ENCODE peak calls at places on chromosomes 7 and 10, in eight cellular contexts. One of them, this sample, is unnamed.

GRCh38 chr7:37365405-37365804 is 83.3 kb downstream of the ELMO1 start:
- DNase-seq in fibroblast of villous mesenchyme: no peak
- DNase-seq in osteoblast: no peak
- DNase-seq in fibroblast of the aortic adventitia: no peak
- DNase-seq in PC-3: no peak
- DNase-seq in SK-N-SH: no peak
- DNase-seq in kidney epithelial cell: no peak
- DNase-seq in colonic mucosa: no peak
- DNase-seq in this sample: no peak

GRCh38 chr10:28242560-28243204 is 60.2 kb downstream of the MPP7 start:
- DNase-seq in fibroblast of villous mesenchyme: no peak
- DNase-seq in osteoblast: no peak
- DNase-seq in fibroblast of the aortic adventitia: no peak
- DNase-seq in PC-3: no peak
- DNase-seq in SK-N-SH: no peak
- DNase-seq in kidney epithelial cell: no peak
- DNase-seq in colonic mucosa: no peak
- DNase-seq in this sample: no peak

GRCh38 chr7:16067695-16068094 is 353.6 kb downstream of the CRPPA start:
- DNase-seq in fibroblast of villous mesenchyme: no peak
- DNase-seq in osteoblast: no peak
- DNase-seq in fibroblast of the aortic adventitia: no peak
- DNase-seq in PC-3: no peak
- DNase-seq in SK-N-SH: no peak
- DNase-seq in kidney epithelial cell: no peak
- DNase-seq in colonic mucosa: no peak
- DNase-seq in this sample: no peak

GRCh38 chr10:71459513-71459912 is 62.8 kb downstream of the CDH23 start:
- DNase-seq in fibroblast of villous mesenchyme: no peak
- DNase-seq in osteoblast: no peak
- DNase-seq in fibroblast of the aortic adventitia: no peak
- DNase-seq in PC-3: no peak
- DNase-seq in SK-N-SH: no peak
- DNase-seq in kidney epithelial cell: no peak
- DNase-seq in colonic mucosa: no peak
- DNase-seq in this sample: no peak

GRCh38 chr7:99326408-99326782 is 697 bp downstream of the ARPC1A start:
- DNase-seq in fibroblast of villous mesenchyme: peak; percentile 7
- DNase-seq in osteoblast: no peak
- DNase-seq in fibroblast of the aortic adventitia: no peak
- DNase-seq in PC-3: no peak
- DNase-seq in SK-N-SH: no peak
- DNase-seq in kidney epithelial cell: no peak
- DNase-seq in colonic mucosa: no peak
- DNase-seq in this sample: peak; percentile 4

GRCh38 chr7:156504687-156505545 is 135.7 kb upstream of the RNF32 start:
- DNase-seq in fibroblast of villous mesenchyme: no peak
- DNase-seq in osteoblast: no peak
- DNase-seq in fibroblast of the aortic adventitia: no peak
- DNase-seq in PC-3: no peak
- DNase-seq in SK-N-SH: no peak
- DNase-seq in kidney epithelial cell: peak; percentile 56
- DNase-seq in colonic mucosa: no peak
- DNase-seq in this sample: no peak

GRCh38 chr7:138257459-138258193 is 181.4 kb downstream of the AKR1D1 start:
- DNase-seq in fibroblast of villous mesenchyme: peak; percentile 99
- DNase-seq in osteoblast: no peak
- DNase-seq in fibroblast of the aortic adventitia: peak; percentile 60
- DNase-seq in PC-3: peak; percentile 17
- DNase-seq in SK-N-SH: no peak
- DNase-seq in kidney epithelial cell: no peak
- DNase-seq in colonic mucosa: peak; percentile 30
- DNase-seq in this sample: peak; percentile 20

GRCh38 chr7:28573751-28574295 is 161.5 kb downstream of the CREB5 start:
- DNase-seq in fibroblast of villous mesenchyme: peak; percentile 38
- DNase-seq in osteoblast: no peak
- DNase-seq in fibroblast of the aortic adventitia: peak; percentile 25
- DNase-seq in PC-3: peak; percentile 41
- DNase-seq in SK-N-SH: peak; percentile 61
- DNase-seq in kidney epithelial cell: no peak
- DNase-seq in colonic mucosa: no peak
- DNase-seq in this sample: no peak

GRCh38 chr7:76191783-76192240 is 9.9 kb upstream of the SRRM3 start:
- DNase-seq in fibroblast of villous mesenchyme: peak; percentile 7
- DNase-seq in osteoblast: peak; percentile 66
- DNase-seq in fibroblast of the aortic adventitia: peak; percentile 10
- DNase-seq in PC-3: peak; percentile 53
- DNase-seq in SK-N-SH: peak; percentile 72
- DNase-seq in kidney epithelial cell: no peak
- DNase-seq in colonic mucosa: peak; percentile 21
- DNase-seq in this sample: peak; percentile 42

GRCh38 chr7:131026297-131027003 is 292.4 kb upstream of the KLF14 start:
- DNase-seq in fibroblast of villous mesenchyme: peak; percentile 76
- DNase-seq in osteoblast: peak; percentile 65
- DNase-seq in fibroblast of the aortic adventitia: peak; percentile 57
- DNase-seq in PC-3: no peak
- DNase-seq in SK-N-SH: no peak
- DNase-seq in kidney epithelial cell: no peak
- DNase-seq in colonic mucosa: no peak
- DNase-seq in this sample: peak; percentile 89

GRCh38 chr7:351681-352480 is 61.9 kb downstream of the FOXL3 start:
- DNase-seq in fibroblast of villous mesenchyme: no peak
- DNase-seq in osteoblast: no peak
- DNase-seq in fibroblast of the aortic adventitia: no peak
- DNase-seq in PC-3: no peak
- DNase-seq in SK-N-SH: no peak
- DNase-seq in kidney epithelial cell: no peak
- DNase-seq in colonic mucosa: no peak
- DNase-seq in this sample: no peak

GRCh38 chr7:32846630-32847225 is 44.8 kb downstream of the KBTBD2 start:
- DNase-seq in fibroblast of villous mesenchyme: peak; percentile 83
- DNase-seq in osteoblast: peak; percentile 36
- DNase-seq in fibroblast of the aortic adventitia: peak; percentile 82
- DNase-seq in PC-3: peak; percentile 81
- DNase-seq in SK-N-SH: peak; percentile 72
- DNase-seq in kidney epithelial cell: no peak
- DNase-seq in colonic mucosa: peak; percentile 91
- DNase-seq in this sample: peak; percentile 69

GRCh38 chr10:8073696-8074416 is 19.4 kb downstream of the GATA3 start:
- DNase-seq in fibroblast of villous mesenchyme: no peak
- DNase-seq in osteoblast: no peak
- DNase-seq in fibroblast of the aortic adventitia: no peak
- DNase-seq in PC-3: no peak
- DNase-seq in SK-N-SH: peak; percentile 51
- DNase-seq in kidney epithelial cell: no peak
- DNase-seq in colonic mucosa: no peak
- DNase-seq in this sample: no peak

GRCh38 chr10:121426307-121426706 is 171.9 kb downstream of the FGFR2 start:
- DNase-seq in fibroblast of villous mesenchyme: no peak
- DNase-seq in osteoblast: no peak
- DNase-seq in fibroblast of the aortic adventitia: no peak
- DNase-seq in PC-3: peak; percentile 19
- DNase-seq in SK-N-SH: no peak
- DNase-seq in kidney epithelial cell: no peak
- DNase-seq in colonic mucosa: peak; percentile 47
- DNase-seq in this sample: no peak

DNA sequence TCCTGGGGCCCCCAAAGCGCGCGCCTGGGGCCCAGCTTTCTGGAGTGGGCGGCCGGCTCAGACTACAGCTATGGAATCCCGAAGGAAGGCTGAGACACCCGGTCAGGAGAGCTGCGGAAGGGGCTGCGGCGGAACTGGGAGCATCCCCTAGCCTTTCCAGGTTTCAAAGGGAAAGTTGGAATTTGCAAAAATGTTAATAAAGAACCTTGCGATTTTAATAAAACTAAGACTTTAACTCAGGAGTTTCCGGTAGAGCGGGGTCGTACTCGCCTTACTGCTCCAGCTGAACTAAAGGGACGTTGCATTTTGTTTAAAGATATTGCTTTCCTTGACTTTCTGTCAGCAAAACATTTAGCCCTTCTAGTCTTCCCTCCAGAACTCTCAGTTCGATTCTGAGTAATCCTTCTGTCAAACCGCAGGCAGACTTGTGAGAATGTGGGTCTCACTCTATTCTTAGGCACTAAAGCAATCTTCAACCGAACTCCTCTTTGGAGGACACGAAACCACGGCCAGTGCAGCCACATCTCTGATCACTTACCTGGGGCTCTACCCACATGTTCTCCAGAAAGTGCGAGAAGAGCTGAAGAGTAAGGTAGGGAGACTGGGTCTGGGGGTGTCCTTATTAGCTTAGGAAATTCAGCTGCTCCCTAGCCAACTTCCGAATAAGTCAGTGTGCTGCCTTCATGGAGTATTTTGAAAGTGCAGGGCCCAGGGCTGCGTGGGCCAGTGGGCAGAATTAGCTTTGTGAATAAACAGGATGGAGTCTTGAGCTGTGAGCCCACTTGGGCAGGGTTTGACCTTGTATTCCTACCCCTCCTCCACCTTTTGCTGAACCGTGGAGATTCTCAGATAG is 1.9 kb downstream of the CYP26A1 start:
- DNase-seq in fibroblast of villous mesenchyme: no peak
- DNase-seq in osteoblast: peak; percentile 70
- DNase-seq in fibroblast of the aortic adventitia: no peak
- DNase-seq in PC-3: no peak
- DNase-seq in SK-N-SH: no peak
- DNase-seq in kidney epithelial cell: no peak
- DNase-seq in colonic mucosa: no peak
- DNase-seq in this sample: no peak
- H3K4me3 ChIP-seq in fibroblast of villous mesenchyme: no peak overlapping the region
- H3K4me3 ChIP-seq in osteoblast: no peak overlapping the region
- H3K4me3 ChIP-seq in fibroblast of the aortic adventitia: no peak overlapping the region
- H3K4me3 ChIP-seq in PC-3: no peak overlapping the region
- H3K4me3 ChIP-seq in SK-N-SH: no peak overlapping the region
- H3K4me3 ChIP-seq in kidney epithelial cell: no peak overlapping the region
- H3K4me3 ChIP-seq in colonic mucosa: no peak overlapping the region
- H3K4me3 ChIP-seq in this sample: no peak overlapping the region

DNA sequence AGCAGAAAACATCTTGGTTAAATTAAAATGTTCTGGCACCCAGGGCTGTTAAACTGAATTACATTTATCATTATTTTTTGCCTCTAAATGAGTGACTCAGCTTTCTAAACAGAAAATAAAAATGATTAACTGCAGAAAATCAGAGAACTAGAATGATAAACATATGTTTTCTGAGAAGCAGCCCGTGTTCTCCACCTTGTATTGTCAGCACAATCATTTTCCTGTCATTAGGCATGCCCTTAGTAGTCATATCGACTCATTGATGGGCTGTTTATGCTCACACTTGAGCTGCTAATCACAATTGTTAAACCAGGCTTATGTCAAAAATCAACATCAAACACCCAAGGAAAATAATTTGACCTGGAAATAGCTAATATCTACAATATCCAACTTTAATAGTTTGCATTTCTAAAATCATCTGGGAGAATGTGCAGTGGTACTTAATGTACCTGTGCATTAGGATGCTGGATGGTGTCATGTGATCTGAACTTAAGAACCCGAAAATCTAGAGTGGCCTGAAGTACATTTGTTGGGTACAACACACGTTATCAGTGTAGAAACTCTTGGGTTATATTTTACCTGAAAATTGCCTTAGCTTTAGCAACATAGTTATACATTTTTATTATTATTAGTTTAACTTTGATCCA is 2.3 kb downstream of the MDFIC start:
- DNase-seq in fibroblast of villous mesenchyme: peak; percentile 41
- DNase-seq in osteoblast: no peak
- DNase-seq in fibroblast of the aortic adventitia: no peak
- DNase-seq in PC-3: no peak
- DNase-seq in SK-N-SH: no peak
- DNase-seq in kidney epithelial cell: no peak
- DNase-seq in colonic mucosa: no peak
- DNase-seq in this sample: peak; percentile 56
- H3K4me3 ChIP-seq in fibroblast of villous mesenchyme: peak overlapping the region; percentile 85
- H3K4me3 ChIP-seq in osteoblast: peak overlapping the region; percentile 84
- H3K4me3 ChIP-seq in fibroblast of the aortic adventitia: peak overlapping the region; percentile 83
- H3K4me3 ChIP-seq in PC-3: peak overlapping the region; percentile 78
- H3K4me3 ChIP-seq in SK-N-SH: no peak overlapping the region
- H3K4me3 ChIP-seq in kidney epithelial cell: no peak overlapping the region
- H3K4me3 ChIP-seq in colonic mucosa: peak overlapping the region; percentile 69
- H3K4me3 ChIP-seq in this sample: no peak overlapping the region

GRCh38 chr10:116690356-116691078 is 51.8 kb downstream of the HSPA12A start:
- DNase-seq in fibroblast of villous mesenchyme: peak; percentile 46
- DNase-seq in osteoblast: no peak
- DNase-seq in fibroblast of the aortic adventitia: peak; percentile 20
- DNase-seq in PC-3: peak; percentile 4
- DNase-seq in SK-N-SH: no peak
- DNase-seq in kidney epithelial cell: no peak
- DNase-seq in colonic mucosa: no peak
- DNase-seq in this sample: no peak

GRCh38 chr10:116691079-116691398 is 51.3 kb downstream of the HSPA12A start:
- DNase-seq in fibroblast of villous mesenchyme: no peak
- DNase-seq in osteoblast: no peak
- DNase-seq in fibroblast of the aortic adventitia: no peak
- DNase-seq in PC-3: no peak
- DNase-seq in SK-N-SH: no peak
- DNase-seq in kidney epithelial cell: no peak
- DNase-seq in colonic mucosa: no peak
- DNase-seq in this sample: no peak

GRCh38 chr10:116694253-116694926 is 48.0 kb downstream of the HSPA12A start:
- DNase-seq in fibroblast of villous mesenchyme: no peak
- DNase-seq in osteoblast: no peak
- DNase-seq in fibroblast of the aortic adventitia: no peak
- DNase-seq in PC-3: no peak
- DNase-seq in SK-N-SH: no peak
- DNase-seq in kidney epithelial cell: no peak
- DNase-seq in colonic mucosa: no peak
- DNase-seq in this sample: no peak

GRCh38 chr10:116691544-116692126 is 50.7 kb downstream of the HSPA12A start:
- DNase-seq in fibroblast of villous mesenchyme: no peak
- DNase-seq in osteoblast: no peak
- DNase-seq in fibroblast of the aortic adventitia: no peak
- DNase-seq in PC-3: no peak
- DNase-seq in SK-N-SH: no peak
- DNase-seq in kidney epithelial cell: no peak
- DNase-seq in colonic mucosa: no peak
- DNase-seq in this sample: no peak

GRCh38 chr10:116692225-116692624 is 50.1 kb downstream of the HSPA12A start:
- DNase-seq in fibroblast of villous mesenchyme: no peak
- DNase-seq in osteoblast: no peak
- DNase-seq in fibroblast of the aortic adventitia: no peak
- DNase-seq in PC-3: no peak
- DNase-seq in SK-N-SH: no peak
- DNase-seq in kidney epithelial cell: no peak
- DNase-seq in colonic mucosa: no peak
- DNase-seq in this sample: no peak
- H3K4me3 ChIP-seq in fibroblast of villous mesenchyme: no peak overlapping the region
- H3K4me3 ChIP-seq in osteoblast: no peak overlapping the region
- H3K4me3 ChIP-seq in fibroblast of the aortic adventitia: no peak overlapping the region
- H3K4me3 ChIP-seq in PC-3: no peak overlapping the region
- H3K4me3 ChIP-seq in SK-N-SH: no peak overlapping the region
- H3K4me3 ChIP-seq in kidney epithelial cell: no peak overlapping the region
- H3K4me3 ChIP-seq in colonic mucosa: no peak overlapping the region
- H3K4me3 ChIP-seq in this sample: no peak overlapping the region

DNA sequence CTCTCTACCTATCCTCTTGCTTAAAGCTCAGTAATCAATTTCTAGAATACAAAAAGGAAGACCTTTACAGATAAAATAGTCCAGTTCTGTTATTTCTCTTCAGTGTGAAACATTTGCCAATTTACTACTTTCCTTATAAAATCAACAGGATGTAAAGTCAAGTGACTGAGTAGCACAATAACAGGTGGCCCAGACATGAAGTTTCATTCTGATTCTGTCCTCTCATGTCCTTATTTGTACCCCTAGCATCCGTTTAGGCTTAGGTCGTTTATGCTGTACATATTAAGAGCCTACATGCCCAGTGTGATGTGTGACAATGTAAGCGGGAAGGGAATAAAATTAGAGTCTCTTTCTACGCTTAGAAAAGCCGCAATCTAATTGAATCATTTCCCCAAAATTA is 29.2 kb downstream of the EPC1 start:
- DNase-seq in fibroblast of villous mesenchyme: no peak
- DNase-seq in osteoblast: no peak
- DNase-seq in fibroblast of the aortic adventitia: no peak
- DNase-seq in PC-3: no peak
- DNase-seq in SK-N-SH: no peak
- DNase-seq in kidney epithelial cell: no peak
- DNase-seq in colonic mucosa: no peak
- DNase-seq in this sample: no peak
- H3K4me3 ChIP-seq in fibroblast of villous mesenchyme: no peak overlapping the region
- H3K4me3 ChIP-seq in osteoblast: no peak overlapping the region
- H3K4me3 ChIP-seq in fibroblast of the aortic adventitia: no peak overlapping the region
- H3K4me3 ChIP-seq in PC-3: no peak overlapping the region
- H3K4me3 ChIP-seq in SK-N-SH: no peak overlapping the region
- H3K4me3 ChIP-seq in kidney epithelial cell: no peak overlapping the region
- H3K4me3 ChIP-seq in colonic mucosa: no peak overlapping the region
- H3K4me3 ChIP-seq in this sample: no peak overlapping the region